ENCODE peak calls at places on chromosomes 2 and 18, in five cellular contexts. One of them, this sample, is unnamed.

GRCh38 chr18:2657788-2658458 is 2.4 kb downstream of the SMCHD1 start:
- DNase-seq in HepG2: peak
- DNase-seq in GM12878: no peak
- DNase-seq in mesendoderm: peak
- DNase-seq in SK-N-SH: no peak
- DNase-seq in this sample: no peak

GRCh38 chr18:3066391-3067079 is 53.6 kb upstream of the LPIN2 start:
- DNase-seq in HepG2: no peak
- DNase-seq in GM12878: no peak
- DNase-seq in mesendoderm: peak
- DNase-seq in SK-N-SH: no peak
- DNase-seq in this sample: no peak

GRCh38 chr2:50535971-50536759 is 495.8 kb downstream of the NRXN1 start:
- DNase-seq in HepG2: peak
- DNase-seq in GM12878: no peak
- DNase-seq in mesendoderm: peak
- DNase-seq in SK-N-SH: peak
- DNase-seq in this sample: no peak

GRCh38 chr2:235480614-235481013 is 13.2 kb upstream of the AGAP1 start:
- DNase-seq in HepG2: no peak
- DNase-seq in GM12878: peak
- DNase-seq in mesendoderm: no peak
- DNase-seq in SK-N-SH: no peak
- DNase-seq in this sample: no peak

GRCh38 chr2:117832905-117833613 is 18.6 kb downstream of the DDX18 start:
- DNase-seq in HepG2: no peak
- DNase-seq in GM12878: no peak
- DNase-seq in mesendoderm: peak
- DNase-seq in SK-N-SH: no peak
- DNase-seq in this sample: no peak

GRCh38 chr2:27735263-27735904 is 36.1 kb upstream of the MRPL33 start:
- DNase-seq in HepG2: no peak
- DNase-seq in GM12878: no peak
- DNase-seq in mesendoderm: peak
- DNase-seq in SK-N-SH: no peak
- DNase-seq in this sample: peak

GRCh38 chr2:204722691-204723090 is 177.4 kb downstream of the PARD3B start:
- DNase-seq in HepG2: no peak
- DNase-seq in GM12878: no peak
- DNase-seq in mesendoderm: no peak
- DNase-seq in SK-N-SH: no peak
- DNase-seq in this sample: no peak

GRCh38 chr2:175854149-175854548 is 147.9 kb downstream of the LNPK start:
- DNase-seq in HepG2: no peak
- DNase-seq in GM12878: no peak
- DNase-seq in mesendoderm: no peak
- DNase-seq in SK-N-SH: no peak
- DNase-seq in this sample: no peak

GRCh38 chr2:70785137-70785911 is 5.1 kb downstream of the FIGLA start:
- DNase-seq in HepG2: peak
- DNase-seq in GM12878: no peak
- DNase-seq in mesendoderm: peak
- DNase-seq in SK-N-SH: peak
- DNase-seq in this sample: no peak

GRCh38 chr2:27857417-27858172 is 32.6 kb downstream of the RBKS start:
- DNase-seq in HepG2: no peak
- DNase-seq in GM12878: no peak
- DNase-seq in mesendoderm: no peak
- DNase-seq in SK-N-SH: no peak
- DNase-seq in this sample: no peak

GRCh38 chr18:44599409-44599808 is 81.3 kb upstream of the SETBP1 start:
- DNase-seq in HepG2: no peak
- DNase-seq in GM12878: no peak
- DNase-seq in mesendoderm: peak
- DNase-seq in SK-N-SH: no peak
- DNase-seq in this sample: no peak

GRCh38 chr2:108363900-108364225 is 13.9 kb upstream of the SULT1C4 start:
- DNase-seq in HepG2: no peak
- DNase-seq in GM12878: no peak
- DNase-seq in mesendoderm: no peak
- DNase-seq in SK-N-SH: no peak
- DNase-seq in this sample: no peak

GRCh38 chr18:10936211-10937053 is 212.9 kb downstream of the PIEZO2 start:
- DNase-seq in HepG2: no peak
- DNase-seq in GM12878: no peak
- DNase-seq in mesendoderm: peak
- DNase-seq in SK-N-SH: no peak
- DNase-seq in this sample: no peak

GRCh38 chr2:122960727-122961641 is 1064.1 kb upstream of the CNTNAP5 start:
- DNase-seq in HepG2: no peak
- DNase-seq in GM12878: no peak
- DNase-seq in mesendoderm: no peak
- DNase-seq in SK-N-SH: no peak
- DNase-seq in this sample: no peak

GRCh38 chr2:14303366-14304115 is 329.0 kb upstream of the LRATD1 start:
- DNase-seq in HepG2: no peak
- DNase-seq in GM12878: peak
- DNase-seq in mesendoderm: no peak
- DNase-seq in SK-N-SH: no peak
- DNase-seq in this sample: no peak

GRCh38 chr2:128026422-128027277 is 1.2 kb downstream of the SAP130 start:
- DNase-seq in HepG2: no peak
- DNase-seq in GM12878: no peak
- DNase-seq in mesendoderm: peak
- DNase-seq in SK-N-SH: no peak
- DNase-seq in this sample: no peak

GRCh38 chr18:56910967-56911366 is 235.9 kb upstream of the BOD1L2 start:
- DNase-seq in HepG2: no peak
- DNase-seq in GM12878: no peak
- DNase-seq in mesendoderm: peak
- DNase-seq in SK-N-SH: no peak
- DNase-seq in this sample: no peak

GRCh38 chr2:187360286-187360685 is 87.8 kb downstream of the CALCRL start:
- DNase-seq in HepG2: no peak
- DNase-seq in GM12878: no peak
- DNase-seq in mesendoderm: no peak
- DNase-seq in SK-N-SH: no peak
- DNase-seq in this sample: no peak

GRCh38 chr2:168976034-168976654 is 55.0 kb downstream of the ABCB11 start:
- DNase-seq in HepG2: no peak
- DNase-seq in GM12878: no peak
- DNase-seq in mesendoderm: peak
- DNase-seq in SK-N-SH: no peak
- DNase-seq in this sample: no peak

GRCh38 chr2:20349457-20350034 is 1.1 kb downstream of the PUM2 start:
- DNase-seq in HepG2: no peak
- DNase-seq in GM12878: no peak
- DNase-seq in mesendoderm: no peak
- DNase-seq in SK-N-SH: no peak
- DNase-seq in this sample: no peak

GRCh38 chr2:201220102-201220570 is 37.2 kb downstream of the CASP10 start:
- DNase-seq in HepG2: no peak
- DNase-seq in GM12878: no peak
- DNase-seq in mesendoderm: peak
- DNase-seq in SK-N-SH: peak
- DNase-seq in this sample: peak

GRCh38 chr18:59763541-59764136 is 66.4 kb upstream of the CCBE1 start:
- DNase-seq in HepG2: no peak
- DNase-seq in GM12878: no peak
- DNase-seq in mesendoderm: no peak
- DNase-seq in SK-N-SH: no peak
- DNase-seq in this sample: no peak

GRCh38 chr2:112614201-112614840 is 29.9 kb downstream of the CHCHD5 start:
- DNase-seq in HepG2: peak
- DNase-seq in GM12878: no peak
- DNase-seq in mesendoderm: peak
- DNase-seq in SK-N-SH: no peak
- DNase-seq in this sample: peak

GRCh38 chr2:84458436-84459027 is 548 bp downstream of the SUCLG1 start:
- DNase-seq in HepG2: peak
- DNase-seq in GM12878: no peak
- DNase-seq in mesendoderm: no peak
- DNase-seq in SK-N-SH: peak
- DNase-seq in this sample: peak

GRCh38 chr18:75201936-75202335 is 7.0 kb downstream of the PTGR3 start:
- DNase-seq in HepG2: no peak
- DNase-seq in GM12878: no peak
- DNase-seq in mesendoderm: no peak
- DNase-seq in SK-N-SH: no peak
- DNase-seq in this sample: no peak

GRCh38 chr18:22710628-22711380 is 222.3 kb upstream of the RBBP8 start:
- DNase-seq in HepG2: no peak
- DNase-seq in GM12878: no peak
- DNase-seq in mesendoderm: peak
- DNase-seq in SK-N-SH: peak
- DNase-seq in this sample: peak

GRCh38 chr2:120646994-120647393 is 88.7 kb upstream of the GLI2 start:
- DNase-seq in HepG2: no peak
- DNase-seq in GM12878: no peak
- DNase-seq in mesendoderm: no peak
- DNase-seq in SK-N-SH: no peak
- DNase-seq in this sample: no peak

GRCh38 chr2:120647487-120647886 is 88.2 kb upstream of the GLI2 start:
- DNase-seq in HepG2: no peak
- DNase-seq in GM12878: no peak
- DNase-seq in mesendoderm: peak
- DNase-seq in SK-N-SH: no peak
- DNase-seq in this sample: no peak

GRCh38 chr2:120653026-120653425 is 82.6 kb upstream of the GLI2 start:
- DNase-seq in HepG2: no peak
- DNase-seq in GM12878: no peak
- DNase-seq in mesendoderm: no peak
- DNase-seq in SK-N-SH: no peak
- DNase-seq in this sample: no peak

GRCh38 chr2:120651818-120652217 is 83.8 kb upstream of the GLI2 start:
- DNase-seq in HepG2: no peak
- DNase-seq in GM12878: no peak
- DNase-seq in mesendoderm: no peak
- DNase-seq in SK-N-SH: no peak
- DNase-seq in this sample: no peak

DNA sequence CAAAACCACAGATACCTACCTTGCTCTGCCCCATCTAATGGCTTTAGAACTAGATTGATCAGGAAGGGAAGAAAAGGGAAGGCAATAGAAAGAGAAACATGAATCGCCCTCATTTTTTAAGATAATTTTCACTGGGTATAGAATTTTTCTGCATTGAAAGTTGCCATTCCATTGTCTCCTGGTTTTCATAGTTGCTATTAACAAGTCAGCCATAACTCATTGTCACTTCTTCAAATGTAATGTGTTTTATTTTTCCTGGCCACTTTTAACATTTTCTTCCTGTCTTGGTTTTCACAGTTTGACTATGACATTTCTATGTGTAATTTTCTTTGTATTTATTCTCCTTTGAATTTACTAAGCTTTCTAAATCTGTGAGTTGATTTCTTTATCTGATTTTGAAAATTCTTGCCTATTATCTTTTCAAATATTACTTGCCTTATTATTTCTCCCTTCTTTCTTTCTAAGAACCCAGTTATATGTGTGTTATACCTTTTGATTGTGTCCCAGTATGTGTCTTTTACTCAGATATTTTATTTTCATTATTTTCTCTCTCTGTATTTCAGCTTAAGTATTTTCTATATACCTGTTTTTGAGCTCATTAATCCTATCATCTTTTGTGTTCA is 85.5 kb upstream of the GLI2 start:
- DNase-seq in HepG2: no peak
- DNase-seq in GM12878: no peak
- DNase-seq in mesendoderm: no peak
- DNase-seq in SK-N-SH: no peak
- DNase-seq in this sample: no peak
- H3K9ac ChIP-seq in HepG2: no peak
- H3K9ac ChIP-seq in GM12878: no peak
- H3K9ac ChIP-seq in mesendoderm: no peak
- H3K9ac ChIP-seq in SK-N-SH: no peak
- H3K9ac ChIP-seq in this sample: no peak

GRCh38 chr2:217789736-217790181 is 213.0 kb downstream of the TNS1 start:
- DNase-seq in HepG2: no peak
- DNase-seq in GM12878: no peak
- DNase-seq in mesendoderm: peak
- DNase-seq in SK-N-SH: no peak
- DNase-seq in this sample: no peak
- H3K4me3 ChIP-seq in HepG2: peak
- H3K4me3 ChIP-seq in GM12878: peak
- H3K4me3 ChIP-seq in mesendoderm: no peak
- H3K4me3 ChIP-seq in SK-N-SH: no peak
- H3K4me3 ChIP-seq in this sample: peak

GRCh38 chr2:60366178-60366577 is 187.3 kb downstream of the BCL11A start:
- DNase-seq in HepG2: no peak
- DNase-seq in GM12878: no peak
- DNase-seq in mesendoderm: peak
- DNase-seq in SK-N-SH: no peak
- DNase-seq in this sample: no peak

GRCh38 chr2:60368437-60368836 is 185.0 kb downstream of the BCL11A start:
- DNase-seq in HepG2: no peak
- DNase-seq in GM12878: no peak
- DNase-seq in mesendoderm: no peak
- DNase-seq in SK-N-SH: no peak
- DNase-seq in this sample: no peak

GRCh38 chr2:60365556-60365955 is 187.9 kb downstream of the BCL11A start:
- DNase-seq in HepG2: peak
- DNase-seq in GM12878: no peak
- DNase-seq in mesendoderm: peak
- DNase-seq in SK-N-SH: no peak
- DNase-seq in this sample: no peak

DNA sequence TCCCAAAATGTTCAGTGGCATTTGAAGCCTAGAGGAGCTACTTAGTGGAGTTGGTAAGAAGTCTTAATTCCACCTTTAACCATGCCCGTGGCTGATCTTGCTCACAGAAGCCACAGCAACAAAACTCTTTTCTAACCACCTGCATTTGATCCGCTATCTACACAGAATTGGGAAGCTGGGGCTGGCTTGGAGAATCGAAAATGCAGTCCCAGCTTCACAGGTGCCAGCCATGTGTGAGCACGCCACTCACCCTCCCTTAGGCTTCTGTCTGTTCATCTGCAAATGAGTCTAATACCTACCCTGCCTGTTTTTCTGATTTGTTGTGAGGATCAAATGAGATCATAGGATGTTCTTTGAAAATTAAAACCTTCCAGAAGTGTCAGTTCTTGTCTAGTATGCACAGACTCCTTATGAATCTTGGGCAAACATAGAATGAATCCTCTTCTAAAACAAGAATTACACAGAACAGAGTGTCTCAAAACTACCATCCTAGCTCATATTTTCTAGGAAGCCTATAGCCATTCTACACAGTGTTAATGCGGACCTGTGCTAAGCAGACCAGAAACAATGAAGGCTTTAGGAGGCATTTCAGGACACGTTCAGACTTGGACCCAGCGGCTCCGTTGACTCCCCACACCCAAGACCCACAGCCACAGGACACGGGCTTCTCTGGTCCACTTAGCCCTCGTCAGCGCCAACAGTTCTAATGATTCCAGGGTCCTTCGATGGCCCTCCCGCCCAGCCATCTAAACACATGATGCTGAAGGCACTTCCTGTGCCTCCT is 182.4 kb downstream of the BCL11A start:
- DNase-seq in HepG2: no peak
- DNase-seq in GM12878: no peak
- DNase-seq in mesendoderm: no peak
- DNase-seq in SK-N-SH: no peak
- DNase-seq in this sample: no peak
- H3K27ac ChIP-seq in HepG2: no peak
- H3K27ac ChIP-seq in GM12878: no peak
- H3K27ac ChIP-seq in mesendoderm: no peak
- H3K27ac ChIP-seq in SK-N-SH: no peak
- H3K27ac ChIP-seq in this sample: no peak

GRCh38 chr2:119775102-119775501 is 15.4 kb downstream of the PTPN4 start:
- DNase-seq in HepG2: no peak
- DNase-seq in GM12878: no peak
- DNase-seq in mesendoderm: no peak
- DNase-seq in SK-N-SH: no peak
- DNase-seq in this sample: no peak
- H3K9ac ChIP-seq in HepG2: no peak
- H3K9ac ChIP-seq in GM12878: no peak
- H3K9ac ChIP-seq in mesendoderm: no peak
- H3K9ac ChIP-seq in SK-N-SH: no peak
- H3K9ac ChIP-seq in this sample: no peak